ENCODE peak calls at places on chromosomes 1 and 21, in five cellular contexts. S is epithelial cell of proximal tubule, K is mammary epithelial cell, F is pancreas, U is astrocyte of the spinal cord. Q is an unnamed sample.

GRCh38 chr1:209870151-209870831 is 42.5 kb downstream of the UTP25 start:
- DNase-seq in S (no peak), K (peak; percentile 87), F (no peak), U (no peak), Q (no peak)

GRCh38 chr1:114128293-114128692 is 25.4 kb downstream of the SYT6 start:
- DNase-seq in S (no peak), K (no peak), F (no peak), U (no peak), Q (no peak)

GRCh38 chr1:31760422-31760900 is 3.7 kb downstream of the ADGRB2 start:
- DNase-seq in S (no peak), K (no peak), F (no peak), U (no peak), Q (no peak)

GRCh38 chr1:78491311-78492071 is 717 bp downstream of the PTGFR start:
- DNase-seq in S (peak; percentile 25), K (peak; percentile 36), F (no peak), U (peak; percentile 53), Q (peak; percentile 31)

GRCh38 chr1:156106624-156107488 is 7.7 kb upstream of the LMNA start:
- DNase-seq in S (no peak), K (no peak), F (no peak), U (no peak), Q (no peak)

GRCh38 chr1:94980049-94980908 is 53.4 kb upstream of the CNN3 start:
- DNase-seq in S (no peak), K (no peak), F (no peak), U (no peak), Q (no peak)

GRCh38 chr1:63698001-63698838 is 75.6 kb upstream of the ROR1 start:
- DNase-seq in S (no peak), K (no peak), F (peak; percentile 50), U (no peak), Q (peak; percentile 51)

GRCh38 chr1:32426489-32427255 is 32.4 kb upstream of the BSDC1 start:
- DNase-seq in S (no peak), K (no peak), F (no peak), U (no peak), Q (no peak)

GRCh38 chr21:38120984-38121855 is 135.6 kb upstream of the KCNJ15 start:
- DNase-seq in S (no peak), K (no peak), F (no peak), U (no peak), Q (no peak)

GRCh38 chr1:15756143-15757015 is 2.2 kb upstream of the FBLIM1 start:
- DNase-seq in S (no peak), K (peak; percentile 61), F (no peak), U (no peak), Q (peak; percentile 69)

GRCh38 chr1:9735800-9736199 is 84.3 kb downstream of the PIK3CD start:
- DNase-seq in S (no peak), K (no peak), F (no peak), U (no peak), Q (no peak)

GRCh38 chr1:225461533-225462428 is 33.9 kb upstream of the LBR start:
- DNase-seq in S (no peak), K (no peak), F (no peak), U (no peak), Q (no peak)

GRCh38 chr1:56255516-56256181 is 323.7 kb downstream of the PLPP3 start:
- DNase-seq in S (no peak), K (no peak), F (peak; percentile 18), U (peak; percentile 15), Q (no peak)

GRCh38 chr21:46056450-46056903 is 41.4 kb upstream of the COL6A2 start:
- DNase-seq in S (no peak), K (no peak), F (no peak), U (peak; percentile 82), Q (no peak)

GRCh38 chr1:9606948-9607347 is 18.2 kb downstream of the TMEM201 start:
- DNase-seq in S (no peak), K (no peak), F (no peak), U (no peak), Q (no peak)

GRCh38 chr1:60213253-60213652 is 139.7 kb upstream of the C1orf87 start:
- DNase-seq in S (no peak), K (no peak), F (no peak), U (no peak), Q (no peak)

GRCh38 chr21:45226540-45227326 is 61.0 kb downstream of the POFUT2 start:
- DNase-seq in S (no peak), K (peak; percentile 41), F (no peak), U (no peak), Q (no peak)

GRCh38 chr1:93908394-93909145 is 660 bp downstream of the GCLM start:
- DNase-seq in S (no peak), K (peak; percentile 43), F (peak; percentile 45), U (no peak), Q (peak; percentile 21)

GRCh38 chr1:51487628-51488027 is 31.4 kb downstream of the EPS15 start:
- DNase-seq in S (no peak), K (no peak), F (no peak), U (no peak), Q (no peak)

GRCh38 chr21:45318556-45319341 is 31.1 kb upstream of the POFUT2 start:
- DNase-seq in S (no peak), K (no peak), F (peak; percentile 27), U (no peak), Q (peak; percentile 69)

GRCh38 chr1:67572594-67573221 is 112.3 kb upstream of the GADD45A start:
- DNase-seq in S (no peak), K (peak; percentile 88), F (peak; percentile 93), U (no peak), Q (peak; percentile 38)

GRCh38 chr1:152817309-152817708 is 5.5 kb downstream of the LCE1B start:
- DNase-seq in S (no peak), K (peak; percentile 64), F (no peak), U (no peak), Q (no peak)

GRCh38 chr1:216723274-216723780 is at the start of gene ESRRG:
- DNase-seq in S (no peak), K (no peak), F (peak; percentile 68), U (peak; percentile 39), Q (peak; percentile 75)

GRCh38 chr1:90850181-90850924 is 133.3 kb upstream of the BARHL2 start:
- DNase-seq in S (no peak), K (no peak), F (peak; percentile 21), U (no peak), Q (no peak)

GRCh38 chr1:205438213-205439158 is 16.6 kb upstream of the LEMD1 start:
- DNase-seq in S (no peak), K (peak; percentile 53), F (peak; percentile 74), U (peak; percentile 57), Q (peak; percentile 91)

GRCh38 chr1:204643503-204643902 is 42.0 kb downstream of the LRRN2 start:
- DNase-seq in S (no peak), K (no peak), F (no peak), U (no peak), Q (no peak)

GRCh38 chr1:152924191-152924590 is 15.8 kb downstream of the IVL start:
- DNase-seq in S (no peak), K (peak; percentile 73), F (no peak), U (no peak), Q (no peak)

GRCh38 chr1:32541064-32541566 is 1.9 kb downstream of the ZBTB8A start:
- DNase-seq in S (no peak), K (no peak), F (no peak), U (no peak), Q (no peak)

GRCh38 chr1:97989094-97989680 is 68.4 kb upstream of the DPYD start:
- DNase-seq in S (no peak), K (peak; percentile 30), F (no peak), U (no peak), Q (no peak)

GRCh38 chr1:31412732-31413404 is at the start of gene SERINC2:
- DNase-seq in S (no peak), K (peak; percentile 61), F (peak; percentile 43), U (no peak), Q (peak; percentile 58)

GRCh38 chr1:27488523-27489138 is 1.3 kb downstream of the WASF2 start:
- DNase-seq in S (no peak), K (peak; percentile 51), F (no peak), U (peak; percentile 35), Q (no peak)

GRCh38 chr1:200029035-200029623 is 1.6 kb downstream of the NR5A2 start:
- DNase-seq in S (no peak), K (peak; percentile 28), F (peak; percentile 80), U (no peak), Q (peak; percentile 82)
- TF ChIP-seq CTCF in S (no peak), K (no peak), F (no peak), U (no peak), Q (no peak)

GRCh38 chr1:3453891-3454810 is at the start of gene ARHGEF16:
- DNase-seq in S (no peak), K (peak; percentile 65), F (peak; percentile 87), U (no peak), Q (peak; percentile 89)
- TF ChIP-seq CTCF in S (peak; percentile 40), K (peak; percentile 45), F (peak; percentile 17), U (peak; percentile 34), Q (peak; percentile 55)

GRCh38 chr1:12407962-12408288 is 178.1 kb downstream of the VPS13D start:
- DNase-seq in S (no peak), K (no peak), F (no peak), U (no peak), Q (no peak)

GRCh38 chr1:12408662-12409061 is 178.8 kb downstream of the VPS13D start:
- DNase-seq in S (no peak), K (no peak), F (no peak), U (no peak), Q (no peak)

GRCh38 chr1:12410351-12410750 is 180.5 kb downstream of the VPS13D start:
- DNase-seq in S (no peak), K (no peak), F (no peak), U (no peak), Q (no peak)

GRCh38 chr1:12411098-12411497 is 181.3 kb downstream of the VPS13D start:
- DNase-seq in S (no peak), K (no peak), F (no peak), U (no peak), Q (no peak)

GRCh38 chr1:12409676-12410075 is 179.8 kb downstream of the VPS13D start:
- DNase-seq in S (no peak), K (no peak), F (peak; percentile 44), U (peak; percentile 22), Q (no peak)
- TF ChIP-seq CTCF in S (no peak), K (no peak), F (no peak), U (no peak), Q (no peak)

GRCh38 chr1:212914789-212915188 is 35.6 kb upstream of the VASH2 start:
- DNase-seq in S (no peak), K (no peak), F (no peak), U (no peak), Q (no peak)

GRCh38 chr1:212917858-212918257 is 32.5 kb upstream of the VASH2 start:
- DNase-seq in S (no peak), K (no peak), F (no peak), U (no peak), Q (no peak)

GRCh38 chr1:212915245-212916091 is 34.9 kb upstream of the VASH2 start:
- DNase-seq in S (peak; percentile 50), K (no peak), F (no peak), U (peak; percentile 54), Q (peak; percentile 55)

GRCh38 chr1:212917134-212917485 is 33.2 kb upstream of the VASH2 start:
- DNase-seq in S (no peak), K (no peak), F (no peak), U (no peak), Q (no peak)

GRCh38 chr1:212916395-212917133 is 33.8 kb upstream of the VASH2 start:
- DNase-seq in S (no peak), K (peak; percentile 57), F (peak; percentile 45), U (peak; percentile 25), Q (no peak)
- TF ChIP-seq CTCF in S (no peak), K (peak; percentile 1), F (no peak), U (no peak), Q (no peak)